ENCODE peak calls at places on chromosomes 13 and 19, in seven cellular contexts. P is cardiac muscle cell, E is adrenal gland, O is upper lobe of right lung, I is Caco-2, B is gastrocnemius medialis, X is uterus. T is an unnamed sample. For H3K36me3, the result is how much of the 10 kb centered on the place peaks cover.

GRCh38 chr19:45911291-45911690 is 3.3 kb downstream of the NANOS2 start:
- DNase-seq in X (no peak), I (peak), P (no peak), O (no peak), E (no peak), B (no peak), T (no peak)

GRCh38 chr13:50340146-50340545 is 324.9 kb downstream of the KCNRG start:
- DNase-seq in X (no peak), P (no peak), O (no peak), E (no peak), I (no peak), B (no peak), T (no peak)

GRCh38 chr19:46737275-46737654 is 8.6 kb upstream of the FKRP start:
- DNase-seq in P (no peak), B (no peak), O (no peak), X (no peak), I (no peak), E (no peak), T (no peak)

GRCh38 chr13:52830946-52831345 is 17.5 kb downstream of the PCDH8 start:
- DNase-seq in E (no peak), I (no peak), O (no peak), B (no peak), P (no peak), X (no peak), T (no peak)

GRCh38 chr13:52454459-52454824 is 836 bp upstream of the CKAP2 start:
- DNase-seq in X (no peak), E (no peak), B (no peak), P (no peak), I (peak), O (no peak), T (no peak)

GRCh38 chr13:110424596-110425443 is 117.7 kb downstream of the COL4A2 start:
- DNase-seq in E (no peak), B (no peak), P (no peak), I (no peak), X (no peak), O (no peak), T (no peak)

GRCh38 chr19:46731007-46731501 is 14.1 kb upstream of the PRKD2 start:
- DNase-seq in O (peak), X (no peak), I (no peak), P (peak), E (peak), B (no peak), T (no peak)

GRCh38 chr13:59677966-59678814 is 485.5 kb downstream of the DIAPH3 start:
- DNase-seq in O (no peak), I (peak), B (no peak), X (no peak), E (peak), P (peak), T (no peak)

GRCh38 chr19:35495107-35496064 is 5.1 kb upstream of the KRTDAP start:
- DNase-seq in I (peak), X (peak), O (peak), B (peak), E (peak), P (peak), T (peak)

GRCh38 chr19:38032951-38033350 is 125.9 kb downstream of the SIPA1L3 start:
- DNase-seq in P (peak), O (no peak), X (no peak), I (no peak), B (no peak), E (no peak), T (peak)

GRCh38 chr19:48218964-48219363 is 36.7 kb downstream of the CARD8 start:
- DNase-seq in E (no peak), P (peak), O (no peak), I (no peak), X (no peak), B (no peak), T (no peak)

GRCh38 chr19:15124572-15125231 is 17.5 kb downstream of the SYDE1 start:
- DNase-seq in P (no peak), E (peak), X (no peak), I (no peak), B (no peak), O (no peak), T (no peak)

GRCh38 chr19:48325265-48325910 is at the start of gene EMP3:
- DNase-seq in P (peak), I (peak), B (peak), E (peak), O (peak), X (peak), T (peak)

GRCh38 chr13:106612688-106613087 is 44.8 kb upstream of the ARGLU1 start:
- DNase-seq in P (peak), O (peak), I (no peak), B (peak), E (peak), X (peak), T (peak)

GRCh38 chr19:6739884-6740588 is 556 bp downstream of the TRIP10 start:
- DNase-seq in X (no peak), B (peak), E (peak), P (no peak), O (peak), I (peak), T (no peak)

GRCh38 chr13:111962431-111962891 is 104.5 kb upstream of the SOX1 start:
- DNase-seq in B (no peak), E (no peak), X (no peak), I (no peak), O (peak), P (no peak), T (no peak)

GRCh38 chr19:17830567-17831418 is 9.5 kb upstream of the INSL3 start:
- DNase-seq in X (peak), I (peak), E (peak), B (peak), O (peak), P (peak), T (peak)

GRCh38 chr13:23822252-23822824 is 66.9 kb downstream of the MIPEP start:
- DNase-seq in O (no peak), B (no peak), I (no peak), X (no peak), P (no peak), E (no peak), T (no peak)

GRCh38 chr19:10421240-10421948 is 1.1 kb downstream of the PDE4A start:
- DNase-seq in X (no peak), P (no peak), B (no peak), O (no peak), E (no peak), I (no peak), T (no peak)

GRCh38 chr19:6752257-6753177 is 13.0 kb downstream of the TRIP10 start:
- DNase-seq in I (peak), B (no peak), E (peak), X (no peak), O (peak), P (no peak), T (peak)

GRCh38 chr19:29866011-29866410 is 54.2 kb downstream of the CCNE1 start:
- DNase-seq in P (no peak), E (no peak), I (no peak), O (peak), X (no peak), B (no peak), T (no peak)

GRCh38 chr19:43749898-43750297 is 4.9 kb downstream of the SMG9 start:
- DNase-seq in I (no peak), E (no peak), B (no peak), P (no peak), X (no peak), O (no peak), T (no peak)

GRCh38 chr19:17718467-17718987 is 753 bp upstream of the MAP1S start:
- DNase-seq in E (no peak), I (no peak), O (no peak), X (no peak), B (no peak), P (no peak), T (no peak)

GRCh38 chr13:80363890-80364503 is 23.1 kb upstream of the SPRY2 start:
- DNase-seq in E (no peak), B (no peak), I (peak), P (peak), X (no peak), O (no peak), T (no peak)

GRCh38 chr13:47005761-47006414 is 109.0 kb upstream of the HTR2A start:
- DNase-seq in O (no peak), X (no peak), P (no peak), B (no peak), I (no peak), E (no peak), T (no peak)

GRCh38 chr19:38806371-38806770 is 6.4 kb downstream of the LGALS4 start:
- DNase-seq in B (no peak), E (no peak), X (no peak), O (no peak), I (no peak), P (no peak), T (peak)

GRCh38 chr19:13150919-13151604 is 851 bp downstream of the IER2 start:
- DNase-seq in P (peak), B (peak), I (no peak), E (peak), O (no peak), X (peak), T (no peak)

GRCh38 chr19:38114651-38115050 is 109.4 kb downstream of the DPF1 start:
- DNase-seq in X (no peak), E (no peak), B (no peak), O (no peak), I (no peak), P (no peak), T (no peak)

GRCh38 chr13:23443878-23444277 is 10.4 kb upstream of the SACS start:
- DNase-seq in X (no peak), P (no peak), O (no peak), I (no peak), B (no peak), E (no peak), T (no peak)

GRCh38 chr19:45346449-45346848 is 5.9 kb downstream of the KLC3 start:
- DNase-seq in E (no peak), X (no peak), B (no peak), I (no peak), O (no peak), P (peak), T (no peak)

GRCh38 chr13:93304868-93305613 is 78.4 kb downstream of the GPC6 start:
- DNase-seq in B (no peak), O (no peak), X (no peak), E (no peak), I (no peak), P (no peak), T (no peak)

GRCh38 chr13:41973247-41973741 is 12.4 kb upstream of the VWA8 start:
- DNase-seq in B (no peak), O (no peak), X (no peak), P (no peak), I (no peak), E (no peak), T (no peak)

GRCh38 chr13:22211876-22212275 is 541.0 kb downstream of the FGF9 start:
- DNase-seq in P (no peak), I (no peak), E (no peak), X (no peak), O (no peak), B (no peak), T (no peak)

DNA sequence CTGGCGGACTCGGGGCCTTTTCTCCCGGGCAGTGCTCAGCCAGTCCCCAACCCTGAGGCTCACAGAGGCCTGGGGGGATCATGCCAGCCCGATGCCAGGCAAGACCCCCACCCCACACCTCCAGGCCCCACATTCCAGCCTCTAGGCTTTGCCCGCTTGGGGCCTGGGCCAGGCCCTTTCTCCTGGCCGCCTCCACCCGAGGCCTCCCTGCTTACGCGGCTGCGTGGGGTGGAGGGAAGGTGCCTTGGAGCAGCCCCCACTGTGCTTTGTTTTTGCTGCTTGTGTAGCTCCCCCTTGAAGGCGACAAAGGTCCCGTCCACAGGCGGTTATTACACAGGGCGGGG is 38.4 kb downstream of the SMIM24 start:
- DNase-seq in I (no peak), P (no peak), O (no peak), E (no peak), X (no peak), B (no peak), T (no peak)
- H3K36me3 ChIP-seq in I (under half), P (under half), O (half or more), E (under half), X (under half), B (under half), T (under half)

GRCh38 chr13:43136940-43137574 is 113.7 kb downstream of the DNAJC15 start:
- DNase-seq in E (no peak), I (no peak), B (no peak), P (no peak), X (no peak), O (no peak), T (no peak)
- H3K4me3 ChIP-seq in E (no peak), I (no peak), B (no peak), P (no peak), X (no peak), O (no peak), T (no peak)

GRCh38 chr13:33119022-33119735 is 103.0 kb downstream of the KL start:
- DNase-seq in P (no peak), E (no peak), B (no peak), I (no peak), X (no peak), O (no peak), T (no peak)
- H3K36me3 ChIP-seq in P (under half), E (under half), B (under half), I (under half), X (under half), O (half or more), T (under half)

GRCh38 chr19:50549059-50549926 is 18.9 kb downstream of the LRRC4B start:
- DNase-seq in O (no peak), P (no peak), I (no peak), X (no peak), B (no peak), E (no peak), T (no peak)

GRCh38 chr19:50551034-50551712 is 17.1 kb downstream of the LRRC4B start:
- DNase-seq in P (no peak), I (no peak), O (no peak), E (no peak), X (no peak), B (no peak), T (no peak)

GRCh38 chr19:50551713-50552187 is 16.5 kb downstream of the LRRC4B start:
- DNase-seq in E (no peak), I (no peak), P (peak), O (no peak), B (no peak), X (no peak), T (no peak)

GRCh38 chr19:50549927-50550593 is 18.2 kb downstream of the LRRC4B start:
- DNase-seq in P (no peak), X (no peak), I (no peak), E (no peak), O (no peak), B (no peak), T (no peak)

GRCh38 chr19:50550594-50550966 is 17.7 kb downstream of the LRRC4B start:
- DNase-seq in O (no peak), X (no peak), I (no peak), P (no peak), E (no peak), B (no peak), T (no peak)
- H3K4me3 ChIP-seq in O (peak), X (peak), I (no peak), P (peak), E (no peak), B (no peak), T (no peak)

DNA sequence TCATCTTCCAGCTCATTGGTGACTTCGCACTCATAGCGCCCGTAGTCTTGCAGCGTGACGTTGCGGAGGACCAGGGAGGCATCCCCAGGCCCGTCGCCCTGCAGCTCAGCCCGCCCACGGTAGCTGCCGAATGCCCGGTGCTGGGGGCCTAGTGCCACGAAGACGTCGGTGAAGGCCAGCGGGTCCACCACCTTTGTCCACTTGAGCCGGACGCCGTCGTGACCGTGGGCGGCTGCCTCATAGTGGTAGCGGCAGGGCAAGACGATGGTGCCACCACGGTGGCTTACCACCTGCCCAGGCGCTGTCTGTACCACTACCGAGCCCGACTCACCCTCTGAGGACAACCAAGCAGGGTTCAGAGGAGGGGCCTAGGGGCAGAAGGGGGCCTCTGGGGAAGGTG is 12.3 kb downstream of the TM6SF2 start:
- DNase-seq in I (no peak), E (no peak), X (no peak), B (no peak), P (no peak), O (no peak), T (no peak)
- H3K36me3 ChIP-seq in I (under half), E (under half), X (under half), B (under half), P (under half), O (under half), T (under half)

DNA sequence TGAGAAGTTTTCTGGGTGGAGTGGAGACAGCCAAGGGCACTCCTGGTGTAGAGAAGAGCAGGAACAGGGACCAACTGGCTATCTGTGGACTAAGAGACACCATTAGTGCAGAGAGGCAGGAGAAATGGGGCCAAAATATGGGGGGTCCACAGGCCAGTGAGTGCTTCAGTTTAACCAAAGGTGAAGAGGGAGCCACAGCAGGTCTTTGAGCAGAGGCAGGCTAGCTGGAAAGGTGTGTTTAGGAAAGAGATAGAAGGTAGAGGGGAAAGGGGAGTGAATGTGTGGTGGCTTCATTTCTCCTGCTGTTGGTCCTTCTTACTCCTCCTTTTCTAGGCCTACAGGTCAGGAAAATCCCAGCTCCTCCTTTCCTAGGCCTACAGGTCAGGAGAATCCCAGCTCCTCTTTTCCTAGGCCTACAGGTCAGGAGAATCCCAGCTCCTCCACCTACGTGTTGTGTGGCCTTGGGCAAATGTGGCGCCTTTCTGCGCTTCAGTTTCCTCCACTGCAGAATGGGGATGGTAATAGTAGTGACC is 1.5 kb downstream of the TMEM238 start:
- DNase-seq in X (no peak), P (no peak), E (no peak), I (no peak), O (no peak), B (no peak), T (no peak)
- H3K4me3 ChIP-seq in X (no peak), P (no peak), E (no peak), I (peak), O (no peak), B (no peak), T (no peak)

DNA sequence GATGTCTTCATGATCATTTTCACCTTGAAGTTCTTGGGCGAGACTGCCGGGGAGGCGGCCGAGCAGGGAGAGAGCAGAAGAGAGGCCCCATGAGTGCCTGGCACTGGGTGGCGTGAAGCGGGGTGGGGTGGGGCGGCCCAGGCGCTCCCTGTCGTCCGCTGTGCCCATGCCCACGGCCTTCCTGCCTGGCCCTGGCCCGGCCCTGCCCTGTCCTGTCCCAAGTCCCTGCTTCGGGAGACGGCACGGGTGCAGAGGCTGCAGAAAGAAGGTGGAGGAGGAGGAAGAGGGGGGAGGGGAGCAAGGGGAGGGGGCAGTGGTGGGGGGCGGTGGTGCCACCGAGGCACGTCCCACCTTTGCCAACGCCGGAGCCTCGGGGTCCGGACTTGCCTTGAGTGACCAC is 118.4 kb downstream of the PTPRS start:
- DNase-seq in I (no peak), B (no peak), P (no peak), X (no peak), E (no peak), O (no peak), T (no peak)
- H3K36me3 ChIP-seq in I (under half), B (under half), P (under half), X (under half), E (under half), O (under half), T (under half)

T was measured in kidney.